ENCODE peak calls at places on chromosomes 13 and 19, in nine cellular contexts. H is NB4, M is left ventricle myocardium inferior, O is fibroblast of pulmonary artery, K is Peyer's patch, C is uterus, U is esophagus muscularis mucosa, E is AG04450, G is DND-41. L is an unnamed sample.

GRCh38 chr19:53903055-53903680 is 5.9 kb upstream of the CACNG7 start:
- DNase-seq in U (no peak), O (peak; percentile 64), E (no peak), K (no peak), H (peak; percentile 44), G (peak; percentile 42), M (no peak), C (no peak), L (peak; percentile 50)

GRCh38 chr19:42965204-42965603 is 28.2 kb upstream of the PSG7 start:
- DNase-seq in K (no peak), C (no peak), H (no peak), E (peak; percentile 30), O (peak; percentile 6), U (no peak), M (no peak), G (no peak), L (peak; percentile 50)

GRCh38 chr13:62920181-62920580 is 1504.5 kb upstream of the PCDH20 start:
- DNase-seq in K (no peak), O (no peak), C (no peak), G (no peak), E (no peak), U (no peak), H (no peak), M (no peak), L (peak; percentile 91)

GRCh38 chr19:45972081-45972943 is 1.4 kb downstream of the NOVA2 start:
- DNase-seq in K (no peak), H (peak; percentile 44), C (no peak), G (no peak), O (no peak), U (no peak), E (no peak), M (peak; percentile 21), L (no peak)

GRCh38 chr13:110018009-110018408 is 231.6 kb upstream of the IRS2 start:
- DNase-seq in K (no peak), G (no peak), M (no peak), U (no peak), C (no peak), E (no peak), H (no peak), O (no peak), L (peak; percentile 50)

GRCh38 chr13:80141114-80141849 is 199.6 kb downstream of the SPRY2 start:
- DNase-seq in G (no peak), K (no peak), C (peak; percentile 26), E (peak; percentile 44), H (no peak), M (peak; percentile 68), U (no peak), O (peak; percentile 94), L (peak; percentile 76)

GRCh38 chr19:4988770-4989251 is 19.9 kb downstream of the KDM4B start:
- DNase-seq in K (no peak), H (no peak), C (peak; percentile 85), O (peak; percentile 85), M (peak; percentile 54), E (peak; percentile 32), U (no peak), G (no peak), L (peak; percentile 93)

GRCh38 chr19:58558623-58559274 is 338 bp upstream of the UBE2M start:
- DNase-seq in H (peak; percentile 98), U (peak; percentile 99), E (peak; percentile 97), C (peak; percentile 99), G (peak; percentile 99), K (peak; percentile 99), M (peak; percentile 99), O (peak; percentile 99), L (peak; percentile 98)

GRCh38 chr19:8484331-8484894 is 18.0 kb downstream of the PRAM1 start:
- DNase-seq in U (no peak), H (no peak), M (peak; percentile 46), G (no peak), K (peak; percentile 39), O (no peak), C (no peak), E (no peak), L (no peak)

GRCh38 chr19:940591-941291 is 14.9 kb downstream of the ARID3A start:
- DNase-seq in M (peak; percentile 76), U (no peak), E (peak; percentile 49), O (no peak), C (peak; percentile 47), G (no peak), K (peak; percentile 94), H (no peak), L (peak; percentile 42)

DNA sequence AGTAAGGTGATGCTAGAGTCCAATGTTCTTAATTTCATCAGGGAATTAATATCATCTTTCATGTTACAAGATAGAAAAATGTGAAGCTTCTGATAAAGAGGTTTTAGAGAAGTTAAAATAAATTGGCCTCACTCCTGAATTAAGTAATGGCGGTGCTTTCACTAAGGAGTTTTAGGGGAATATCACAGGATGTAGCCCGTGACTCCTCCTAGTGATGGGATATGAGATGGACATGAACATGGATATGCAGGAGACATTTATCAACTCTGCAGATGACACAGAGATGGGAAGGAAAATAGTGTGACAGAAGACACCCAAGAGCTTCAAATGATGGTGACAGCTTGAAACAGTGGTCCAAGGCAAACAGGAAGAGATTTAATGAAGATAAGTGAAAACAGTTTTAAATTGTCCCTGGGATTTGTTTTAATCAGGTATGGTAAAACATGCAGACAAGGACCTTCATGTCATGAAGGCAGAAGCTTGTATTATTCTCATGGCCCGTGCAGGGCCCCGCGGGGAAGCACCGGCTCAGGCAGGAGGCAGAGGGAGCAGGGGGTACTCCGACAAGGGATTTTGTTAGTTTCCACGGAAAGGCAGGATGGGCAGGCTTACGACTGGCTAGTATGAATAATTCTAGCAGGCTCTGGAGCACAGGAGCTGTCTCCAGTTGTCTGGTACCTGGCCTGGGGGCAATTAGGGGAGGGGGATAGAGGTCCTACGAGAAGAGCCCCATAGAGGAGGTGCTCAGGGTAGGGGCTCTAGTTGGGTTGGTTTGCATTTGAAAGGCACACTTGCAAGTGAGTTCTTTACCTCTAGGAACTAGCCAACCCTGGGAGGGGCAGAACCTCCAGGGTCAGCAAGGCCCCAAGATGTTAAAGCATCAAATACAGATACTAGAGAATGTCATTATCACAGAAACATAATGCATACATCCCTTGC is 38.7 kb upstream of the FARP1 start:
- DNase-seq in G (no peak), C (no peak), M (no peak), K (no peak), H (no peak), U (no peak), E (no peak), O (peak; percentile 27), L (peak; percentile 43)
- TF ChIP-seq CTCF in G (no peak), C (no peak), M (no peak), K (no peak), H (no peak), U (no peak), E (peak; percentile 49), O (peak; percentile 29), L (peak; percentile 53)

DNA sequence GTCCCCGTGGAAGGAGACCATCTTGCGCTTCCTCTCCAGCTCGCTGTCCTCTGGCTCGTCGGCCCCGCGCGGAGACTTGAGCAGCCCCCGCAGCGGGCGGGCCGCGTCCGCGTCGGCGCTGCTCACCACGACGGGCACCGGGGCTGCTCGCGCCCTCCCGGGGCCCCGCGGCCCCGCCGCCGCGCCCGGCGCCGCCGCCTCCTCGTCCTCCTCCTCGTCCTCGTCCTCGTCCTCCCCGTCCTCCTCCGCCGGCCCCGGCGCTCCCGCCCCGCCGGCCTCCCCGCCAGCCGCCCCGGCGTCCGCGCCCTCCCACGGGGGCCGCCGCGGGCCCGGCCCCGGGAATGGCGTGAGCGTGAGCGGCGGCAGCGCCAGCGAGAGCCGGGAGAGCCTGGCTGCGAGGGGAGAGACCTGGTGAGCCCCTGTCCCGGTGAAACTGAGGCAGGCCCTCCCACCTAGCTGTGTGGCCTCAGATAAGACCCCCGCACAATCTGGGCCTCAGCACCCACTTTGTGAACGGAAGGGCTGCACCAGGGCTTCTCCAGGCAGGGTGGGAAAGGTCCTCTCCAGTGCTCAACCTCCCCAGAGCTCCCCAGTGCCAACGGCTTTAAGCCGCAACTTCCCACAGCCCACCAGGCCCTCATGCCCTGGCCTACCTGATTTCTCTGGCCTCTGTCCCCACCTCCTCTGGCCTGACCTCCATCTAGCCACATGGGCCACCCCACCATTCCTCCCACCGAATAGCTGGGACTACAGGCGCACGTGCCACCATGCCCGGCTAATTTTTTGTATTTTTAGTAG is 17.7 kb downstream of the LMTK3 start:
- DNase-seq in K (no peak), O (no peak), M (no peak), E (no peak), U (no peak), G (no peak), C (no peak), H (no peak), L (no peak)
- H3K4me3 ChIP-seq in K (peak overlapping the region; percentile 46), O (peak overlapping the region; percentile 67), M (peak overlapping the region; percentile 67), E (peak overlapping the region; percentile 69), U (peak overlapping the region; percentile 59), G (no peak overlapping the region), C (peak overlapping the region; percentile 41), H (peak overlapping the region; percentile 38), L (peak overlapping the region; percentile 52)

GRCh38 chr13:113562085-113562749 is 22.3 kb upstream of the TFDP1 start:
- DNase-seq in O (peak; percentile 80), M (peak; percentile 52), C (peak; percentile 53), H (peak; percentile 79), E (peak; percentile 48), K (no peak), G (peak; percentile 79), U (peak; percentile 92), L (peak; percentile 74)

GRCh38 chr13:113562866-113563265 is 21.7 kb upstream of the TFDP1 start:
- DNase-seq in G (no peak), O (no peak), M (no peak), U (peak; percentile 26), E (no peak), K (no peak), H (no peak), C (no peak), L (no peak)

GRCh38 chr13:113560645-113561416 is 23.7 kb upstream of the TFDP1 start:
- DNase-seq in U (peak; percentile 82), C (no peak), G (no peak), K (no peak), M (no peak), E (no peak), O (no peak), H (no peak), L (no peak)

GRCh38 chr13:113559901-113560644 is 24.5 kb upstream of the TFDP1 start:
- DNase-seq in H (no peak), E (no peak), G (no peak), C (no peak), U (no peak), K (no peak), M (no peak), O (no peak), L (no peak)

DNA sequence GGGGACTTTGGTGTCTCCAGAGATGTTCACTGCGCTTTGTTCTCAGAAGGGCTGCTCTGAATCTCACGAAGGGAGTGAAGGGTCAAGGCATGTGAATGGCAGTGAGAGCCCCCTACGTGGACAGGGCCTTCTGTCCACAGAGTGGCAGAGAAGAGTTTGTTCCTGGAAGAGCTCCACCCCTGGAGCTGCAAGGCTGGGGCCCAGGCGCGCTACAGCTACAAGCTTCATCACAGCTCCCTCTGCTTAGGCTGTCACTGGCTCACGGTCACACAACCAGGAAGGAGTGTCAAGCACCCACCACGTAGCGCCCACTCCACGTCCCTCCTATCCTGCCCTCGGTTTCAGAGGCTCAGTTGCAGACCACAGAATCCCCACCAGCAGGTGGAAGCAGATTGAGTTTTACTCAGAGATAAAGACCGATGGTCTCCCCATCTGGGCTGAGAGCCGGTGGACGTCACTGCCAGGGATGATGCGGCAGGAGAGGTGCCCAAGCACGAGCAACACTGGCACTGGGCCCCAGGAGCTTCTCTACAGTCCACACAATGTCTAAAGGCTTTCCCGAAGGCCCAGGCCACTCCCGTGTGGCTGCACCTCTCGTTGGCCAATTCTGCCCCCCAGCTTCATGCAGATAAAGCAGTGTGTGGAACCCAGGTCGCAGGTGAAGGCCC is 23.0 kb upstream of the TFDP1 start:
- DNase-seq in M (no peak), H (no peak), K (no peak), O (no peak), E (no peak), G (no peak), C (no peak), U (peak; percentile 89), L (no peak)
- TF ChIP-seq CTCF in M (no peak), H (no peak), K (no peak), O (no peak), E (no peak), G (no peak), C (no peak), U (no peak), L (no peak)

GRCh38 chr19:35143231-35143715 is at the start of gene FXYD7:
- DNase-seq in U (no peak), C (peak; percentile 51), K (no peak), O (no peak), G (no peak), E (no peak), H (no peak), M (no peak), L (no peak)
- H3K4me3 ChIP-seq in U (peak within 1 kb of the TSS; percentile 20), C (no peak within 1 kb of the TSS), K (peak within 1 kb of the TSS; percentile 35), O (no peak within 1 kb of the TSS), G (no peak within 1 kb of the TSS), E (no peak within 1 kb of the TSS), H (no peak within 1 kb of the TSS), M (peak within 1 kb of the TSS; percentile 9), L (no peak within 1 kb of the TSS)

L was measured in fibroblast of mammary gland.